ENCODE peak calls at places on chromosome 22, in ten cellular contexts. One of them, this sample, is unnamed.

GRCh38 chr22:23494593-23495266 is 85.4 kb downstream of the IGLL1 start:
- DNase-seq in IMR-90: no peak
- DNase-seq in CD4-positive, alpha-beta memory T cell: no peak
- DNase-seq in AG04450: no peak
- DNase-seq in ovary: no peak
- DNase-seq in stomach: no peak
- DNase-seq in spleen: no peak
- DNase-seq in neural progenitor cell: no peak
- DNase-seq in A549: no peak
- DNase-seq in PC-9: no peak
- DNase-seq in this sample: no peak

GRCh38 chr22:37804502-37804885 is 3.2 kb upstream of the GCAT start:
- DNase-seq in IMR-90: no peak
- DNase-seq in CD4-positive, alpha-beta memory T cell: no peak
- DNase-seq in AG04450: no peak
- DNase-seq in ovary: no peak
- DNase-seq in stomach: no peak
- DNase-seq in spleen: no peak
- DNase-seq in neural progenitor cell: peak
- DNase-seq in A549: no peak
- DNase-seq in PC-9: no peak
- DNase-seq in this sample: no peak

GRCh38 chr22:34105461-34106062 is 185.3 kb upstream of the LARGE1 start:
- DNase-seq in IMR-90: no peak
- DNase-seq in CD4-positive, alpha-beta memory T cell: no peak
- DNase-seq in AG04450: no peak
- DNase-seq in ovary: peak
- DNase-seq in stomach: peak
- DNase-seq in spleen: no peak
- DNase-seq in neural progenitor cell: peak
- DNase-seq in A549: peak
- DNase-seq in PC-9: no peak
- DNase-seq in this sample: peak

GRCh38 chr22:42330953-42331525 is 60.6 kb upstream of the TCF20 start:
- DNase-seq in IMR-90: no peak
- DNase-seq in CD4-positive, alpha-beta memory T cell: no peak
- DNase-seq in AG04450: no peak
- DNase-seq in ovary: no peak
- DNase-seq in stomach: no peak
- DNase-seq in spleen: no peak
- DNase-seq in neural progenitor cell: peak
- DNase-seq in A549: no peak
- DNase-seq in PC-9: no peak
- DNase-seq in this sample: no peak

GRCh38 chr22:16806401-16806800 is 18.8 kb downstream of the XKR3 start:
- DNase-seq in IMR-90: no peak
- DNase-seq in CD4-positive, alpha-beta memory T cell: no peak
- DNase-seq in AG04450: no peak
- DNase-seq in ovary: no peak
- DNase-seq in stomach: no peak
- DNase-seq in spleen: no peak
- DNase-seq in neural progenitor cell: no peak
- DNase-seq in A549: no peak
- DNase-seq in PC-9: no peak
- DNase-seq in this sample: no peak

GRCh38 chr22:41445171-41446056 is 1.2 kb downstream of the TOB2 start:
- DNase-seq in IMR-90: no peak
- DNase-seq in CD4-positive, alpha-beta memory T cell: peak
- DNase-seq in AG04450: no peak
- DNase-seq in ovary: no peak
- DNase-seq in stomach: peak
- DNase-seq in spleen: peak
- DNase-seq in neural progenitor cell: peak
- DNase-seq in A549: no peak
- DNase-seq in PC-9: peak
- DNase-seq in this sample: peak

GRCh38 chr22:47125603-47126002 is 363.2 kb downstream of the TBC1D22A start:
- DNase-seq in IMR-90: no peak
- DNase-seq in CD4-positive, alpha-beta memory T cell: no peak
- DNase-seq in AG04450: no peak
- DNase-seq in ovary: no peak
- DNase-seq in stomach: no peak
- DNase-seq in spleen: peak
- DNase-seq in neural progenitor cell: no peak
- DNase-seq in A549: peak
- DNase-seq in PC-9: no peak
- DNase-seq in this sample: peak

GRCh38 chr22:20247010-20247505 is 21.1 kb downstream of the RTN4R start:
- DNase-seq in IMR-90: peak
- DNase-seq in CD4-positive, alpha-beta memory T cell: no peak
- DNase-seq in AG04450: no peak
- DNase-seq in ovary: no peak
- DNase-seq in stomach: no peak
- DNase-seq in spleen: no peak
- DNase-seq in neural progenitor cell: no peak
- DNase-seq in A549: no peak
- DNase-seq in PC-9: no peak
- DNase-seq in this sample: no peak

DNA sequence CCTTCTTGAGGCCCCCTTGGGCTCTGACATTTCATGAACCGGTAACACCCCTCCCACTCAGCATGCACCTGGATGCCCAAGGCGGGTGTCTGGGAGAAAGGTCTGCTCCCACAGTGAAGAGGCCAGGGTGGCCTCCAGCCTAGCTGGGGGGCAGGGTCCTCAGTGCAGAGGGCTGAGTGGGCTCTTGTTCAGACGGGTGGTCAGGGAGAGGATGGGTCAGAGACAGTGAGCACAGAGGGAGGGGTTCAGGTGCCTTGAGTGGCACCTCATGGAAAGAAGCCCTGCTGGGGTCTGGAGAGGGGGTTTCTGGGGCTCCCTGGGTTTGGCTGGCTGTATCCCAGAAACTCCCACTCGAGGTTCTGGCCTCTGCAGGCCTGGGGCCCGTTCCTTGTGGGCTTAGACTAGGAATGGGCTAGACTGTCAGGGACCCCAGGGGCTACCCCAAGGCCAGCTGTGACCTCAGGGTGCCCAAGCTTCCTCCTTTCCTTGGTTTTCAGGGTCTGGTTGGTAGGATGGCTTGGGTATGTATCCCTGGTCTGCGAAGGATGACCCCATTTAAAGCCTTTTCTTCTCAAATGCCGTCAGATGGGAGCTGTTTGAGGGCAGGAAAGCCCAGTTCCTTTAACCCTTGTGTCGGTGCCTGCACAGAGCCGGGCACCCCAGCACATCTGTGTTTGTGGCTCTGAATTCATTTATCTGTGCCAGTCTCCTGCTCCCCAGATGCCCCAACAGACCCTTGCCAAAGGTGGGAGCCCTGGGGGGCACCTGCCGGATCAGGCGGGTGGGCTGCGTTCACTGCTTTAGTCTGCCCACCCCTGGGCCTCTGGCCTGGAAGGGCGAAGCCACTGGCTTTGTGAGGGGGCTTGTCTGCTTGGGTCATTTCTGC is 1.3 kb downstream of the SYNGR1 start:
- DNase-seq in IMR-90: no peak
- DNase-seq in CD4-positive, alpha-beta memory T cell: no peak
- DNase-seq in AG04450: no peak
- DNase-seq in ovary: no peak
- DNase-seq in stomach: no peak
- DNase-seq in spleen: no peak
- DNase-seq in neural progenitor cell: no peak
- DNase-seq in A549: no peak
- DNase-seq in PC-9: no peak
- DNase-seq in this sample: no peak
- H3K4me3 ChIP-seq in IMR-90: peak
- H3K4me3 ChIP-seq in CD4-positive, alpha-beta memory T cell: no peak
- H3K4me3 ChIP-seq in AG04450: peak
- H3K4me3 ChIP-seq in ovary: peak
- H3K4me3 ChIP-seq in stomach: peak
- H3K4me3 ChIP-seq in spleen: no peak
- H3K4me3 ChIP-seq in neural progenitor cell: peak
- H3K4me3 ChIP-seq in A549: peak
- H3K4me3 ChIP-seq in PC-9: peak
- H3K4me3 ChIP-seq in this sample: no peak

GRCh38 chr22:30573594-30574094 is 821 bp downstream of the GAL3ST1 start:
- DNase-seq in IMR-90: no peak
- DNase-seq in CD4-positive, alpha-beta memory T cell: no peak
- DNase-seq in AG04450: no peak
- DNase-seq in ovary: no peak
- DNase-seq in stomach: peak
- DNase-seq in spleen: no peak
- DNase-seq in neural progenitor cell: no peak
- DNase-seq in A549: no peak
- DNase-seq in PC-9: no peak
- DNase-seq in this sample: no peak

GRCh38 chr22:30574095-30574981 is at the start of gene GAL3ST1:
- DNase-seq in IMR-90: no peak
- DNase-seq in CD4-positive, alpha-beta memory T cell: no peak
- DNase-seq in AG04450: no peak
- DNase-seq in ovary: no peak
- DNase-seq in stomach: peak
- DNase-seq in spleen: no peak
- DNase-seq in neural progenitor cell: peak
- DNase-seq in A549: peak
- DNase-seq in PC-9: no peak
- DNase-seq in this sample: no peak

GRCh38 chr22:30572840-30573593 is 1.4 kb downstream of the GAL3ST1 start:
- DNase-seq in IMR-90: no peak
- DNase-seq in CD4-positive, alpha-beta memory T cell: no peak
- DNase-seq in AG04450: no peak
- DNase-seq in ovary: no peak
- DNase-seq in stomach: no peak
- DNase-seq in spleen: no peak
- DNase-seq in neural progenitor cell: no peak
- DNase-seq in A549: peak
- DNase-seq in PC-9: no peak
- DNase-seq in this sample: no peak

GRCh38 chr22:30575859-30576258 is 1.4 kb upstream of the GAL3ST1 start:
- DNase-seq in IMR-90: no peak
- DNase-seq in CD4-positive, alpha-beta memory T cell: no peak
- DNase-seq in AG04450: no peak
- DNase-seq in ovary: no peak
- DNase-seq in stomach: peak
- DNase-seq in spleen: no peak
- DNase-seq in neural progenitor cell: no peak
- DNase-seq in A549: no peak
- DNase-seq in PC-9: no peak
- DNase-seq in this sample: no peak

DNA sequence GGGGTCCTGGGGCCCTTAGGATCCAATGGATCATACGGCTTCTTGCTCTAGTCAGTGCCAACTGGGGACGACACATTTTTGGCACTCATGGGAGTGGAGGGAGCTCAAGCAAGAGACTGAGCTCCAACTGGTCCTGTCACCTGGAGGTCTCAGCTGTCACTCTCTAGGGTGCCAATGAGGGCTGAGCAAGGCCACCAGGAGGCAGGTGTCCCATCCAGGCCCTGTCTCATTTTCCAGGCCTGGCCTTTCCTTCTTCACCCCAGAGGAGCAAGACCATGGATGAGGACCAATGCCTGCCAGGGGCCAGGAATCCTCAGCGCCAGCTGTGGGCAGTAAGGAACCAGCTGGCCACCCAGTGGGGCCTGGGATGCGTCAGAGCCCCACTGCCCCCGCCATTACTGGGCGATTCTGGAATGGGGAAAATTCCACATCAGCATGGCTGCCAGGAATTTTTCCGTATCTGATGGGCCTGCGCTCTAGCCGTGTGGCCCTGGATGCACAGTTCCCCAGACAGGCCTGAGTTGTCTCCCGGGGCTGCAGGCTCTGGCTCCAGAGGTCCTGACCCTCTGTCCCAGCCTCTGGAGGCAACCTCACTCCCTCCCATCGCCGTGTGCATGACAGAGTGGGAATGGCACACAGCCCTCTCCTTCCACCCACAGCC is 676 bp upstream of the GAL3ST1 start:
- DNase-seq in IMR-90: peak
- DNase-seq in CD4-positive, alpha-beta memory T cell: no peak
- DNase-seq in AG04450: peak
- DNase-seq in ovary: no peak
- DNase-seq in stomach: peak
- DNase-seq in spleen: no peak
- DNase-seq in neural progenitor cell: peak
- DNase-seq in A549: no peak
- DNase-seq in PC-9: no peak
- DNase-seq in this sample: no peak
- H3K4me3 ChIP-seq in IMR-90: no peak
- H3K4me3 ChIP-seq in CD4-positive, alpha-beta memory T cell: no peak
- H3K4me3 ChIP-seq in AG04450: peak
- H3K4me3 ChIP-seq in ovary: no peak
- H3K4me3 ChIP-seq in stomach: peak
- H3K4me3 ChIP-seq in spleen: no peak
- H3K4me3 ChIP-seq in neural progenitor cell: peak
- H3K4me3 ChIP-seq in A549: peak
- H3K4me3 ChIP-seq in PC-9: no peak
- H3K4me3 ChIP-seq in this sample: no peak

DNA sequence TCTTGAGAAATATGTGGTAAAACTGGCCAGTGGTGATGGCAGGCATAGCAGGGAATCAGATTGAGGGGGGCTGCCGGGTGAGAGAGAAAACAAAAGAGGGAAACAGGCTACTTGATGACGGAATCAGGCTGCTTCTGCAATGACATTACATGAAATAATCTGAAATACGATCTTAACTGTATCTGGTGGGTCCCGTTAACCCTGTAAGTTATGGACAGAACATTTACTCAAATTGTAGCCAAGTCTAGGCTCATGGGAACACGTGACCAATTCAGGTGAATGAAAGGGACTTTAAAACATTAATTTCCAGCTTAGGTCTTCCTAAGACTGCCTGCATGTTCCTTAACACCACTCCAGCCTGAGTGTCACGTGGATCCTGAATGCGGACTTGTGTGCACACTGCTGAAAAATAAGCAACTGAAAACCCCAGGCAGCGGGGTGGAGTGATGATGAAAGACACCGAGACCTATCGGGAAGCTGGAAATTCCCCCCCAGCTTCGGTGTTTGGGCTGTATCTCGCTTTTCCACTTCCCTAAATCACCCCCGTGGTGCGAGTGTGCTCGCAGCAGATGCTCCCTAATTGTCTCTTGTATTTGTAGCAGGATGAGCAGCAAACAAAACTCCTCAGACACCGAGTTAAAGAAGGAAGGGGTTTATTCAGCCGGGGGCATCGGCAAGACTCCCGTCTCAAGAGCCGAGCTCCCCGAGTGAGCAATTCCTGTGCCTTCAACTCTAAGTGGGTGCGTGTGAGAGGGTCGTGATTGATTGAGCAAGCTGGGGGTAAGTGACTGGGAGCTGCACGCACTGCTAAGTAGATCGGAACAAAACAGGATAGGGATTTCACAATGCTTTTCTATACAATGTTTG is 145.0 kb upstream of the GRK3 start:
- DNase-seq in IMR-90: peak
- DNase-seq in CD4-positive, alpha-beta memory T cell: no peak
- DNase-seq in AG04450: no peak
- DNase-seq in ovary: no peak
- DNase-seq in stomach: no peak
- DNase-seq in spleen: no peak
- DNase-seq in neural progenitor cell: no peak
- DNase-seq in A549: no peak
- DNase-seq in PC-9: peak
- DNase-seq in this sample: no peak
- H3K4me3 ChIP-seq in IMR-90: peak
- H3K4me3 ChIP-seq in CD4-positive, alpha-beta memory T cell: no peak
- H3K4me3 ChIP-seq in AG04450: peak
- H3K4me3 ChIP-seq in ovary: no peak
- H3K4me3 ChIP-seq in stomach: peak
- H3K4me3 ChIP-seq in spleen: no peak
- H3K4me3 ChIP-seq in neural progenitor cell: no peak
- H3K4me3 ChIP-seq in A549: no peak
- H3K4me3 ChIP-seq in PC-9: peak
- H3K4me3 ChIP-seq in this sample: no peak

GRCh38 chr22:35863432-35863831 is 145.8 kb downstream of the APOL5 start:
- DNase-seq in IMR-90: no peak
- DNase-seq in CD4-positive, alpha-beta memory T cell: no peak
- DNase-seq in AG04450: no peak
- DNase-seq in ovary: no peak
- DNase-seq in stomach: no peak
- DNase-seq in spleen: no peak
- DNase-seq in neural progenitor cell: no peak
- DNase-seq in A549: no peak
- DNase-seq in PC-9: no peak
- DNase-seq in this sample: no peak

GRCh38 chr22:35860837-35861236 is 143.2 kb downstream of the APOL5 start:
- DNase-seq in IMR-90: no peak
- DNase-seq in CD4-positive, alpha-beta memory T cell: no peak
- DNase-seq in AG04450: no peak
- DNase-seq in ovary: no peak
- DNase-seq in stomach: no peak
- DNase-seq in spleen: no peak
- DNase-seq in neural progenitor cell: no peak
- DNase-seq in A549: no peak
- DNase-seq in PC-9: no peak
- DNase-seq in this sample: no peak

GRCh38 chr22:35861451-35861850 is 143.8 kb downstream of the APOL5 start:
- DNase-seq in IMR-90: no peak
- DNase-seq in CD4-positive, alpha-beta memory T cell: no peak
- DNase-seq in AG04450: no peak
- DNase-seq in ovary: no peak
- DNase-seq in stomach: no peak
- DNase-seq in spleen: no peak
- DNase-seq in neural progenitor cell: no peak
- DNase-seq in A549: no peak
- DNase-seq in PC-9: no peak
- DNase-seq in this sample: no peak

GRCh38 chr22:35862697-35863096 is 145.0 kb downstream of the APOL5 start:
- DNase-seq in IMR-90: no peak
- DNase-seq in CD4-positive, alpha-beta memory T cell: no peak
- DNase-seq in AG04450: no peak
- DNase-seq in ovary: no peak
- DNase-seq in stomach: no peak
- DNase-seq in spleen: no peak
- DNase-seq in neural progenitor cell: no peak
- DNase-seq in A549: no peak
- DNase-seq in PC-9: no peak
- DNase-seq in this sample: no peak

DNA sequence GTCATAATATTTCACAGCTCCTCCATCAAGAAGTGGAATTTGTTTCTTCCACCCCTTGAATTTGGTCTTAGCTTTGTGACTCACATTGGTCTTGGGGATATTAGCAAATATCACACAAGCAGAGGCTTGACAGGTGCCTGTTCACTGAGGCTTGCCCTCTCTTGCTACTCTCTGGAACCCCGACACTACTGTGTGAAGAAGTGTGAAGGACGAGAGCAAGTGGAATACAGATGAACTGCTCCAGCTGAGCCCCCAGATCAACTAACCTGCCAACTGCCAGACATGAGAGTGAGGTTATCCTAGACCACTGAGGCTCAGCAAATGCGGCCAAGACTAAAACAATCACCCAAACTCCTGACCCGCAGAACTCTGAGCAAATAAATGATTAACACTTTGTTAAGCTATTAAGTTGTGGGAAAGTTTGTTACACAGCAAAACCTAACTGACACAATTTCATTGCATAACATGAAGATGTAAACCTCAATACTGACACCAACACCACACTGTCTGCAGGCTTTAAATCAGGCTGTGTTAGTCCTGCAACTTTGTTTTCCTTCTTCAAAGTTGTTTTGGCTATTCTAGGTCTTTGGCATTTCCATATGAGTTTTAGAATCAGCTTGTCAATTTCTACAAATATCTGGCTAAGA is 142.5 kb downstream of the APOL5 start:
- DNase-seq in IMR-90: no peak
- DNase-seq in CD4-positive, alpha-beta memory T cell: no peak
- DNase-seq in AG04450: no peak
- DNase-seq in ovary: no peak
- DNase-seq in stomach: no peak
- DNase-seq in spleen: no peak
- DNase-seq in neural progenitor cell: no peak
- DNase-seq in A549: no peak
- DNase-seq in PC-9: no peak
- DNase-seq in this sample: no peak
- H3K4me3 ChIP-seq in IMR-90: no peak
- H3K4me3 ChIP-seq in CD4-positive, alpha-beta memory T cell: no peak
- H3K4me3 ChIP-seq in AG04450: no peak
- H3K4me3 ChIP-seq in ovary: no peak
- H3K4me3 ChIP-seq in stomach: no peak
- H3K4me3 ChIP-seq in spleen: no peak
- H3K4me3 ChIP-seq in neural progenitor cell: no peak
- H3K4me3 ChIP-seq in A549: no peak
- H3K4me3 ChIP-seq in PC-9: no peak
- H3K4me3 ChIP-seq in this sample: no peak